ENCODE peak calls at places on chromosomes 2 and 18, in six cellular contexts. R is CD8-positive, alpha-beta memory T cell; Q is hepatocyte; Y is naive thymus-derived CD4-positive, alpha-beta T cell; X is ovary; L is lower lobe of right lung. P is an unnamed sample.

GRCh38 chr18:48826806-48827205 is 124.0 kb downstream of the SMAD7 start:
- DNase-seq in R (no peak), Q (no peak), Y (no peak), X (peak; percentile 21), L (peak; percentile 18), P (no peak)

GRCh38 chr2:48315847-48316194 is 214.1 kb upstream of the STON1 start:
- DNase-seq in R (peak; percentile 11), Q (peak; percentile 51), Y (no peak), X (no peak), L (peak; percentile 41), P (peak; percentile 28)

GRCh38 chr2:123362671-123363070 is 662.4 kb upstream of the CNTNAP5 start:
- DNase-seq in R (no peak), Q (no peak), Y (no peak), X (no peak), L (no peak), P (no peak)

GRCh38 chr2:100757621-100758394 is 62.1 kb upstream of the NPAS2 start:
- DNase-seq in R (no peak), Q (peak; percentile 62), Y (no peak), X (no peak), L (no peak), P (no peak)

GRCh38 chr2:160352492-160352891 is 141.1 kb downstream of the RBMS1 start:
- DNase-seq in R (no peak), Q (no peak), Y (no peak), X (no peak), L (no peak), P (no peak)

GRCh38 chr18:44733069-44733753 is 52.5 kb downstream of the SETBP1 start:
- DNase-seq in R (no peak), Q (no peak), Y (no peak), X (no peak), L (no peak), P (no peak)

GRCh38 chr2:168494190-168494711 is 38.2 kb downstream of the CERS6 start:
- DNase-seq in R (no peak), Q (peak; percentile 40), Y (no peak), X (no peak), L (no peak), P (no peak)

GRCh38 chr18:9429662-9429993 is 45.7 kb upstream of the RALBP1 start:
- DNase-seq in R (no peak), Q (no peak), Y (no peak), X (no peak), L (no peak), P (no peak)

GRCh38 chr18:6382968-6383367 is 31.7 kb downstream of the L3MBTL4 start:
- DNase-seq in R (no peak), Q (no peak), Y (no peak), X (no peak), L (peak; percentile 68), P (no peak)

GRCh38 chr2:160290590-160290989 is 90.5 kb upstream of the ITGB6 start:
- DNase-seq in R (no peak), Q (no peak), Y (no peak), X (no peak), L (no peak), P (no peak)

GRCh38 chr2:135773319-135773718 is 31.7 kb downstream of the UBXN4 start:
- DNase-seq in R (no peak), Q (no peak), Y (no peak), X (no peak), L (no peak), P (no peak)

GRCh38 chr18:23822590-23823385 is 133.5 kb downstream of the LAMA3 start:
- DNase-seq in R (no peak), Q (no peak), Y (no peak), X (no peak), L (no peak), P (no peak)

GRCh38 chr2:45067859-45068642 is 58.8 kb upstream of the SIX2 start:
- DNase-seq in R (no peak), Q (peak; percentile 15), Y (no peak), X (no peak), L (no peak), P (no peak)

GRCh38 chr18:37447959-37448916 is 117.4 kb downstream of the CELF4 start:
- DNase-seq in R (no peak), Q (no peak), Y (no peak), X (no peak), L (no peak), P (no peak)

GRCh38 chr2:126995652-126996377 is 97.1 kb downstream of the TEX51 start:
- DNase-seq in R (no peak), Q (no peak), Y (no peak), X (no peak), L (no peak), P (no peak)

GRCh38 chr2:25894135-25894830 is 16.0 kb upstream of the ASXL2 start:
- DNase-seq in R (no peak), Q (peak; percentile 11), Y (no peak), X (no peak), L (no peak), P (peak; percentile 73)

GRCh38 chr2:136129601-136130000 is 11.7 kb upstream of the CXCR4 start:
- DNase-seq in R (peak; percentile 38), Q (no peak), Y (peak; percentile 88), X (no peak), L (no peak), P (no peak)

GRCh38 chr2:176080540-176081355 is 3.0 kb downstream of the EVX2 start:
- DNase-seq in R (no peak), Q (peak; percentile 69), Y (no peak), X (no peak), L (no peak), P (peak; percentile 48)

GRCh38 chr2:180238729-180239128 is 231.6 kb upstream of the CWC22 start:
- DNase-seq in R (no peak), Q (no peak), Y (no peak), X (no peak), L (no peak), P (no peak)

GRCh38 chr2:200406379-200406778 is 99.9 kb downstream of the SPATS2L start:
- DNase-seq in R (no peak), Q (no peak), Y (no peak), X (no peak), L (no peak), P (no peak)

GRCh38 chr2:86393521-86394490 is 47.4 kb upstream of the KDM3A start:
- DNase-seq in R (no peak), Q (peak; percentile 65), Y (no peak), X (no peak), L (peak; percentile 49), P (no peak)

GRCh38 chr2:182144039-182144779 is 158.6 kb downstream of the PPP1R1C start:
- DNase-seq in R (no peak), Q (no peak), Y (no peak), X (no peak), L (no peak), P (no peak)

GRCh38 chr2:208096080-208096479 is 28.2 kb downstream of the CRYGD start:
- DNase-seq in R (no peak), Q (no peak), Y (no peak), X (no peak), L (no peak), P (no peak)

GRCh38 chr2:207750315-207750714 is 19.4 kb downstream of the FZD5 start:
- DNase-seq in R (no peak), Q (no peak), Y (no peak), X (no peak), L (no peak), P (no peak)

GRCh38 chr2:46364797-46365457 is 67.7 kb downstream of the EPAS1 start:
- DNase-seq in R (no peak), Q (peak; percentile 71), Y (peak; percentile 20), X (no peak), L (no peak), P (peak; percentile 66)

GRCh38 chr2:195009202-195009601 is 647.8 kb upstream of the SLC39A10 start:
- DNase-seq in R (no peak), Q (no peak), Y (no peak), X (no peak), L (no peak), P (no peak)

GRCh38 chr2:182509-183122 is 81.2 kb downstream of the SH3YL1 start:
- DNase-seq in R (no peak), Q (no peak), Y (no peak), X (no peak), L (no peak), P (no peak)

GRCh38 chr2:9243357-9243756 is 36.7 kb downstream of the ASAP2 start:
- DNase-seq in R (no peak), Q (no peak), Y (no peak), X (no peak), L (no peak), P (no peak)
- H3K27ac ChIP-seq in R (no peak overlapping the region), Q (no peak overlapping the region), Y (no peak overlapping the region), X (no peak overlapping the region), L (no peak overlapping the region), P (no peak overlapping the region)

GRCh38 chr2:11656671-11657101 is 13.3 kb downstream of the NTSR2 start:
- DNase-seq in R (no peak), Q (no peak), Y (no peak), X (peak; percentile 71), L (no peak), P (peak; percentile 54)
- H3K27me3 ChIP-seq in R (no peaks in the 10 kb centered on the region), Q (no peaks in the 10 kb centered on the region), Y (no peaks in the 10 kb centered on the region), X (no peaks in the 10 kb centered on the region), L (peaks cover 31% of the 10 kb centered on the region), P (no peaks in the 10 kb centered on the region)

GRCh38 chr2:218569038-218569431 is 396 bp downstream of the CNOT9 start:
- DNase-seq in R (peak; percentile 68), Q (peak; percentile 78), Y (peak; percentile 16), X (peak; percentile 68), L (peak; percentile 61), P (peak; percentile 48)

GRCh38 chr2:218568190-218569037 is at the start of the genes CNOT9 and USP37:
- DNase-seq in R (peak; percentile 100), Q (peak; percentile 100), Y (peak; percentile 99), X (peak; percentile 100), L (peak; percentile 100), P (peak; percentile 100)

GRCh38 chr2:218569661-218570500 is 1.2 kb downstream of the CNOT9 start:
- DNase-seq in R (peak; percentile 6), Q (peak; percentile 57), Y (no peak), X (no peak), L (no peak), P (peak; percentile 66)

GRCh38 chr2:218567797-218568189 is 358 bp downstream of the USP37 start:
- DNase-seq in R (no peak), Q (no peak), Y (no peak), X (no peak), L (no peak), P (no peak)

DNA sequence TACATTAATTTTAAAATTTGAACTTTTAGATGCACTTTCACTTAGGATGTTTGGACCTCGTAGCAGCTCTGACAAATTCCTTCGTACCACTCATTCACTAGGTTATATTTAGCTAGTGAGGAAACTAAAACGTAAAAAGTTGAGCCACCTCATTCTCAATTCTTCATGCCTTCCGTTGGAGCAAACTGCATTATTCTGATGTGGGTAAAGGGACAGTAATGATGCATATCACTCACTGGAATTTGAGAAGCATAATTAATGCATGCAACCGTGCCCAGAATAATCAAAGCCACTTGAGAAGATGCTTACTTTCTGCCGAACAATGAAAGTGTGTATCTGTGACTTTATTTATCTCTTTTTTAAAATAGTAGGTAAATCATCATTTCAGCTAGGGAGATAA is 2.2 kb downstream of the CNOT9 start:
- DNase-seq in R (no peak), Q (no peak), Y (no peak), X (no peak), L (no peak), P (no peak)
- H3K4me1 ChIP-seq in R (peaks cover 39% of the 10 kb centered on the region), Q (peaks cover 11% of the 10 kb centered on the region), Y (peaks cover 31% of the 10 kb centered on the region), X (peaks cover 7% of the 10 kb centered on the region), L (peaks cover 40% of the 10 kb centered on the region), P (peaks cover 18% of the 10 kb centered on the region)

DNA sequence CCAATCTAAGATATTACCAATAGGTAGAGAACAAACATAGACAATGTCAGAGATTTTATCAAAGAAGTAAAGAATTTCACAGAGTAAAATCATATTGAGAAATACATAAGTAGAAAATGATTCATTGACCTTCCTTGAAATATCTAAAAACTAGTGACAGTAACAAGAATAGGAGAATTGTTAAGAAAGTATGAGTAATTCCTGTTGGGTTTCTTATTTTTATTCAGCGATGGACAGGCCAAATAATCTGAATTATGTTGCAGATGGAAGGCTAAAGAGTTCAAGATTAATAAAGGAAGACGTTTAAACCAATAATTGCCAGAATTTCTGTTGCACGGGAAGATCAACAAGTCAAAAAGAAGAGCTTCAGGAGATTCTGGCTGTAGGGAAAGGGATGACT is 163.4 kb upstream of the RASGRP3 start:
- DNase-seq in R (no peak), Q (no peak), Y (no peak), X (no peak), L (no peak), P (no peak)
- H3K27ac ChIP-seq in R (no peak overlapping the region), Q (no peak overlapping the region), Y (no peak overlapping the region), X (no peak overlapping the region), L (no peak overlapping the region), P (no peak overlapping the region)